ENCODE peak calls at places on chromosomes 13 and 19, in four cellular contexts. E is ELF-1, R is A549, S is amniotic stem cell. B is an unnamed sample.

GRCh38 chr19:4019578-4019977 is 12.0 kb downstream of the PIAS4 start:
- DNase-seq in R (no peak), S (no peak), E (no peak), B (no peak)

GRCh38 chr13:93951153-93951552 is 528.3 kb downstream of the DCT start:
- DNase-seq in S (no peak), R (no peak), E (no peak), B (no peak)

GRCh38 chr19:10863107-10863700 is 8.1 kb upstream of the CARM1 start:
- DNase-seq in S (no peak), R (no peak), E (peak; percentile 87), B (no peak)

GRCh38 chr19:15315101-15315500 is 17.2 kb downstream of the BRD4 start:
- DNase-seq in E (no peak), S (no peak), R (no peak), B (no peak)

GRCh38 chr19:40689339-40690049 is 957 bp downstream of the NUMBL start:
- DNase-seq in E (peak; percentile 41), R (no peak), S (no peak), B (no peak)

GRCh38 chr19:31274964-31275319 is 74.3 kb downstream of the TSHZ3 start:
- DNase-seq in S (no peak), R (no peak), E (no peak), B (no peak)

GRCh38 chr13:20049558-20050473 is 91.3 kb downstream of the ZMYM2 start:
- DNase-seq in E (no peak), S (no peak), R (no peak), B (peak; percentile 1)

GRCh38 chr13:20090349-20090748 is 70.5 kb downstream of the GJA3 start:
- DNase-seq in S (no peak), R (no peak), E (no peak), B (no peak)

GRCh38 chr13:30735025-30735967 is at the start of gene ALOX5AP:
- DNase-seq in S (no peak), R (no peak), E (no peak), B (no peak)